ENCODE peak calls at places on chromosome 22, in six cellular contexts. E is activated T-helper 1 cell treated with anti-CD3 and anti-CD28 coated beads, Interleukin-2, amount 50 U/mL, for 16 hours; D is GM10248; R is midbrain; W is activated CD4-positive, CD25-positive, alpha-beta regulatory T cell; Z is PC-3. A is an unnamed sample.

GRCh38 chr22:48923909-48924475 is 903.7 kb downstream of the BRD1 start:
- DNase-seq in E (no peak), D (no peak), R (no peak), W (no peak), Z (no peak), A (no peak)

GRCh38 chr22:48488149-48488551 is 1339.5 kb downstream of the BRD1 start:
- DNase-seq in E (no peak), D (no peak), R (no peak), W (no peak), Z (no peak), A (no peak)

GRCh38 chr22:26529345-26529744 is 17.1 kb upstream of the TFIP11 start:
- DNase-seq in E (no peak), D (no peak), R (no peak), W (no peak), Z (peak; percentile 46), A (no peak)

GRCh38 chr22:41288245-41288946 is 2.4 kb upstream of the RANGAP1 start:
- DNase-seq in E (no peak), D (no peak), R (no peak), W (no peak), Z (peak; percentile 87), A (peak; percentile 68)

GRCh38 chr22:17359501-17359900 is 9.8 kb upstream of the CECR2 start:
- DNase-seq in E (no peak), D (no peak), R (no peak), W (no peak), Z (no peak), A (no peak)

GRCh38 chr22:37701121-37701786 is 4.4 kb downstream of the TRIOBP start:
- DNase-seq in E (no peak), D (no peak), R (peak; percentile 30), W (no peak), Z (peak; percentile 18), A (no peak)

GRCh38 chr22:37557321-37558001 is 2.8 kb upstream of the CDC42EP1 start:
- DNase-seq in E (no peak), D (no peak), R (no peak), W (no peak), Z (no peak), A (peak; percentile 39)

GRCh38 chr22:34997921-34998320 is 68.0 kb upstream of the ISX start:
- DNase-seq in E (no peak), D (no peak), R (no peak), W (no peak), Z (no peak), A (no peak)

GRCh38 chr22:24510694-24511625 is 15.8 kb downstream of the UPB1 start:
- DNase-seq in E (no peak), D (no peak), R (no peak), W (no peak), Z (no peak), A (no peak)

GRCh38 chr22:33476206-33476605 is 418.0 kb upstream of the SYN3 start:
- DNase-seq in E (no peak), D (no peak), R (no peak), W (no peak), Z (peak; percentile 15), A (peak; percentile 22)

GRCh38 chr22:17946691-17947367 is 77.5 kb downstream of the MICAL3 start:
- DNase-seq in E (no peak), D (no peak), R (no peak), W (no peak), Z (no peak), A (no peak)

GRCh38 chr22:35352214-35353111 is 28.4 kb upstream of the HMOX1 start:
- DNase-seq in E (no peak), D (peak; percentile 59), R (peak; percentile 46), W (peak; percentile 28), Z (peak; percentile 19), A (peak; percentile 71)

GRCh38 chr22:40289991-40290459 is 56.3 kb upstream of the ADSL start:
- DNase-seq in E (peak; percentile 36), D (peak; percentile 61), R (no peak), W (peak; percentile 47), Z (no peak), A (no peak)

GRCh38 chr22:19943665-19944026 is 2.0 kb upstream of the TXNRD2 start:
- DNase-seq in E (no peak), D (peak; percentile 42), R (no peak), W (no peak), Z (no peak), A (no peak)

GRCh38 chr22:29625090-29625825 is 21.8 kb downstream of the NF2 start:
- DNase-seq in E (no peak), D (peak; percentile 40), R (peak; percentile 76), W (no peak), Z (peak; percentile 83), A (peak; percentile 49)

GRCh38 chr22:36907464-36907863 is 6.0 kb upstream of the CSF2RB start:
- DNase-seq in E (no peak), D (no peak), R (no peak), W (no peak), Z (no peak), A (no peak)